ENCODE peak calls at places on chromosomes 1 and 21, in five cellular contexts. One of them, this sample, is unnamed.

GRCh38 chr1:235075955-235076308 is 52.7 kb downstream of the TOMM20 start:
- DNase-seq in GM10248: no peak
- DNase-seq in hepatocyte: no peak
- DNase-seq in ascending aorta: no peak
- DNase-seq in lower lobe of right lung: peak
- DNase-seq in this sample: no peak

GRCh38 chr1:7590426-7590790 is 180.7 kb upstream of the VAMP3 start:
- DNase-seq in ascending aorta: no peak
- DNase-seq in lower lobe of right lung: peak
- DNase-seq in hepatocyte: no peak
- DNase-seq in GM10248: no peak
- DNase-seq in this sample: no peak

GRCh38 chr1:72371259-72372035 is 89.1 kb upstream of the NEGR1 start:
- DNase-seq in hepatocyte: no peak
- DNase-seq in GM10248: no peak
- DNase-seq in ascending aorta: no peak
- DNase-seq in lower lobe of right lung: no peak
- DNase-seq in this sample: peak

GRCh38 chr1:182407724-182408123 is 7.3 kb upstream of the TEDDM1 start:
- DNase-seq in hepatocyte: no peak
- DNase-seq in ascending aorta: no peak
- DNase-seq in lower lobe of right lung: no peak
- DNase-seq in GM10248: no peak
- DNase-seq in this sample: no peak

GRCh38 chr1:187001198-187001904 is 172.6 kb downstream of the PLA2G4A start:
- DNase-seq in ascending aorta: no peak
- DNase-seq in GM10248: no peak
- DNase-seq in hepatocyte: no peak
- DNase-seq in lower lobe of right lung: no peak
- DNase-seq in this sample: peak

GRCh38 chr1:231192620-231193163 is 30.8 kb downstream of the TRIM67 start:
- DNase-seq in GM10248: no peak
- DNase-seq in ascending aorta: no peak
- DNase-seq in lower lobe of right lung: peak
- DNase-seq in hepatocyte: no peak
- DNase-seq in this sample: peak

GRCh38 chr1:52348704-52349301 is 17.2 kb downstream of the CC2D1B start:
- DNase-seq in lower lobe of right lung: no peak
- DNase-seq in hepatocyte: peak
- DNase-seq in ascending aorta: no peak
- DNase-seq in GM10248: no peak
- DNase-seq in this sample: no peak

GRCh38 chr1:191160837-191161236 is 683.2 kb upstream of the BRINP3 start:
- DNase-seq in lower lobe of right lung: no peak
- DNase-seq in hepatocyte: no peak
- DNase-seq in GM10248: no peak
- DNase-seq in ascending aorta: no peak
- DNase-seq in this sample: no peak

GRCh38 chr1:227451954-227452353 is 111.4 kb upstream of the ZNF678 start:
- DNase-seq in hepatocyte: no peak
- DNase-seq in GM10248: no peak
- DNase-seq in ascending aorta: no peak
- DNase-seq in lower lobe of right lung: no peak
- DNase-seq in this sample: no peak

GRCh38 chr1:22786719-22787489 is 76.3 kb downstream of the EPHB2 start:
- DNase-seq in GM10248: no peak
- DNase-seq in hepatocyte: no peak
- DNase-seq in ascending aorta: no peak
- DNase-seq in lower lobe of right lung: no peak
- DNase-seq in this sample: no peak

GRCh38 chr1:186208405-186209129 is 166.5 kb downstream of the TPR start:
- DNase-seq in ascending aorta: no peak
- DNase-seq in GM10248: no peak
- DNase-seq in hepatocyte: no peak
- DNase-seq in lower lobe of right lung: no peak
- DNase-seq in this sample: no peak

GRCh38 chr1:230592848-230593247 is 49.4 kb upstream of the COG2 start:
- DNase-seq in ascending aorta: no peak
- DNase-seq in hepatocyte: no peak
- DNase-seq in lower lobe of right lung: no peak
- DNase-seq in GM10248: no peak
- DNase-seq in this sample: no peak

GRCh38 chr1:60765204-60765603 is 317.2 kb upstream of the NFIA start:
- DNase-seq in GM10248: peak
- DNase-seq in lower lobe of right lung: no peak
- DNase-seq in hepatocyte: peak
- DNase-seq in ascending aorta: no peak
- DNase-seq in this sample: peak

GRCh38 chr1:121519042-121519755 is 334.4 kb downstream of the SRGAP2C start:
- DNase-seq in GM10248: no peak
- DNase-seq in hepatocyte: peak
- DNase-seq in lower lobe of right lung: peak
- DNase-seq in ascending aorta: peak
- DNase-seq in this sample: peak

GRCh38 chr1:78073441-78073840 is 27.7 kb downstream of the GIPC2 start:
- DNase-seq in hepatocyte: no peak
- DNase-seq in ascending aorta: no peak
- DNase-seq in GM10248: no peak
- DNase-seq in lower lobe of right lung: no peak
- DNase-seq in this sample: no peak

GRCh38 chr1:64699327-64699726 is 45.5 kb upstream of the RAVER2 start:
- DNase-seq in lower lobe of right lung: no peak
- DNase-seq in hepatocyte: no peak
- DNase-seq in ascending aorta: no peak
- DNase-seq in GM10248: no peak
- DNase-seq in this sample: no peak

GRCh38 chr1:45850017-45850416 is 46.6 kb downstream of the MAST2 start:
- DNase-seq in lower lobe of right lung: no peak
- DNase-seq in GM10248: no peak
- DNase-seq in hepatocyte: no peak
- DNase-seq in ascending aorta: no peak
- DNase-seq in this sample: no peak

GRCh38 chr1:40808909-40809308 is 25.3 kb downstream of the KCNQ4 start:
- DNase-seq in ascending aorta: no peak
- DNase-seq in hepatocyte: no peak
- DNase-seq in lower lobe of right lung: no peak
- DNase-seq in GM10248: no peak
- DNase-seq in this sample: no peak

GRCh38 chr1:185284106-185284505 is 32.9 kb downstream of the IVNS1ABP start:
- DNase-seq in lower lobe of right lung: no peak
- DNase-seq in ascending aorta: no peak
- DNase-seq in hepatocyte: peak
- DNase-seq in GM10248: no peak
- DNase-seq in this sample: no peak

GRCh38 chr1:230772457-230773395 is 25.5 kb downstream of the CAPN9 start:
- DNase-seq in GM10248: no peak
- DNase-seq in ascending aorta: no peak
- DNase-seq in lower lobe of right lung: no peak
- DNase-seq in hepatocyte: peak
- DNase-seq in this sample: peak

GRCh38 chr1:18926315-18927081 is 24.1 kb upstream of the ALDH4A1 start:
- DNase-seq in lower lobe of right lung: no peak
- DNase-seq in hepatocyte: peak
- DNase-seq in GM10248: peak
- DNase-seq in ascending aorta: peak
- DNase-seq in this sample: peak

GRCh38 chr1:169892819-169893644 is 664 bp downstream of the SCYL3 start:
- DNase-seq in lower lobe of right lung: peak
- DNase-seq in GM10248: no peak
- DNase-seq in hepatocyte: peak
- DNase-seq in ascending aorta: no peak
- DNase-seq in this sample: no peak

GRCh38 chr1:169103443-169103842 is 3.0 kb upstream of the ATP1B1 start:
- DNase-seq in lower lobe of right lung: peak
- DNase-seq in hepatocyte: peak
- DNase-seq in ascending aorta: no peak
- DNase-seq in GM10248: no peak
- DNase-seq in this sample: peak

GRCh38 chr1:28955930-28956552 is 41.7 kb downstream of the EPB41 start:
- DNase-seq in GM10248: no peak
- DNase-seq in ascending aorta: no peak
- DNase-seq in lower lobe of right lung: no peak
- DNase-seq in hepatocyte: no peak
- DNase-seq in this sample: no peak

GRCh38 chr21:41045534-41046268 is 122.3 kb upstream of the BACE2 start:
- DNase-seq in lower lobe of right lung: peak
- DNase-seq in GM10248: no peak
- DNase-seq in hepatocyte: peak
- DNase-seq in ascending aorta: no peak
- DNase-seq in this sample: peak

GRCh38 chr21:31873696-31874599 is 1.1 kb downstream of the HUNK start:
- DNase-seq in lower lobe of right lung: peak
- DNase-seq in hepatocyte: peak
- DNase-seq in ascending aorta: no peak
- DNase-seq in GM10248: peak
- DNase-seq in this sample: peak

GRCh38 chr1:66317156-66317543 is 216.8 kb upstream of the SGIP1 start:
- DNase-seq in lower lobe of right lung: no peak
- DNase-seq in hepatocyte: no peak
- DNase-seq in ascending aorta: no peak
- DNase-seq in GM10248: no peak
- DNase-seq in this sample: no peak

GRCh38 chr1:119115301-119115700 is 25.2 kb downstream of the WARS2 start:
- DNase-seq in hepatocyte: no peak
- DNase-seq in lower lobe of right lung: no peak
- DNase-seq in ascending aorta: no peak
- DNase-seq in GM10248: no peak
- DNase-seq in this sample: no peak

GRCh38 chr21:44872568-44873355 is 728 bp downstream of the PTTG1IP start:
- DNase-seq in ascending aorta: no peak
- DNase-seq in hepatocyte: peak
- DNase-seq in lower lobe of right lung: peak
- DNase-seq in GM10248: no peak
- DNase-seq in this sample: no peak

GRCh38 chr1:8560035-8560434 is 242.1 kb downstream of the SLC45A1 start:
- DNase-seq in GM10248: no peak
- DNase-seq in lower lobe of right lung: no peak
- DNase-seq in hepatocyte: no peak
- DNase-seq in ascending aorta: no peak
- DNase-seq in this sample: no peak

GRCh38 chr21:20425856-20426255 is 572.4 kb upstream of the NCAM2 start:
- DNase-seq in hepatocyte: no peak
- DNase-seq in ascending aorta: no peak
- DNase-seq in lower lobe of right lung: no peak
- DNase-seq in GM10248: no peak
- DNase-seq in this sample: no peak

GRCh38 chr1:93979718-93980319 is 70.6 kb upstream of the GCLM start:
- DNase-seq in hepatocyte: peak
- DNase-seq in GM10248: no peak
- DNase-seq in ascending aorta: no peak
- DNase-seq in lower lobe of right lung: no peak
- DNase-seq in this sample: no peak

GRCh38 chr1:31897534-31898100 is 40.6 kb downstream of the PTP4A2 start:
- DNase-seq in lower lobe of right lung: no peak
- DNase-seq in hepatocyte: no peak
- DNase-seq in ascending aorta: no peak
- DNase-seq in GM10248: no peak
- DNase-seq in this sample: no peak

GRCh38 chr1:159804924-159805323 is 2.8 kb downstream of the FCRL6 start:
- DNase-seq in lower lobe of right lung: no peak
- DNase-seq in GM10248: no peak
- DNase-seq in hepatocyte: no peak
- DNase-seq in ascending aorta: no peak
- DNase-seq in this sample: no peak

GRCh38 chr1:59298710-59299346 is 1.9 kb downstream of the FGGY start:
- DNase-seq in lower lobe of right lung: no peak
- DNase-seq in ascending aorta: no peak
- DNase-seq in GM10248: no peak
- DNase-seq in hepatocyte: peak
- DNase-seq in this sample: no peak

GRCh38 chr21:15207635-15208370 is 143.0 kb upstream of the NRIP1 start:
- DNase-seq in lower lobe of right lung: no peak
- DNase-seq in ascending aorta: no peak
- DNase-seq in hepatocyte: no peak
- DNase-seq in GM10248: no peak
- DNase-seq in this sample: no peak

GRCh38 chr1:151832318-151832984 is 849 bp upstream of the RORC start:
- DNase-seq in hepatocyte: peak
- DNase-seq in GM10248: no peak
- DNase-seq in ascending aorta: no peak
- DNase-seq in lower lobe of right lung: peak
- DNase-seq in this sample: peak

GRCh38 chr21:44653656-44654575 is 543 bp downstream of the KRTAP12-4 start:
- DNase-seq in hepatocyte: no peak
- DNase-seq in lower lobe of right lung: no peak
- DNase-seq in GM10248: no peak
- DNase-seq in ascending aorta: no peak
- DNase-seq in this sample: no peak

GRCh38 chr1:151342021-151342420 is 5.0 kb downstream of the RFX5 start:
- DNase-seq in ascending aorta: no peak
- DNase-seq in hepatocyte: no peak
- DNase-seq in GM10248: no peak
- DNase-seq in lower lobe of right lung: no peak
- DNase-seq in this sample: no peak

DNA sequence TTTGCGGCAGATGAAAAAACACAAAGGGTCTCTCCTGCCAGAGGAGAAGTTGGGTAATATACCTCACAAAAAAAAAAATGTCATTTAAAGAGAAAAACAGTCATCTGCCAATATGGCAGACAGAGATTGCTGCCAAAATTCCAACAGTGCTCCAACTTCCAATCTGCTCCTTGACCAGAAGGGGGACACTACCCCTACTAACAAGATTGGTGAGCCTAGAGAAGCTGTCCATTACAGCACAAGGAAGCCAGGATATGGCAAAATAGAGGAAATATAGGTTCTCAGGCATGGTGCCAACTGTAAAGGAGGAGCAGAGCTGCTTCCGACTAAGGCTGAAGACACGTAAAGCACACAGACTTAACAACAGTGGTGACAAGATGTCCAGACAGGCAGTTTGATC is 453.5 kb downstream of the TTLL7 start:
- DNase-seq in ascending aorta: no peak
- DNase-seq in hepatocyte: no peak
- DNase-seq in lower lobe of right lung: no peak
- DNase-seq in GM10248: no peak
- DNase-seq in this sample: no peak
- TF ChIP-seq CTCF in ascending aorta: no peak
- TF ChIP-seq CTCF in hepatocyte: no peak
- TF ChIP-seq CTCF in lower lobe of right lung: no peak
- TF ChIP-seq CTCF in GM10248: no peak
- TF ChIP-seq CTCF in this sample: no peak

GRCh38 chr1:88061106-88061829 is 622.8 kb upstream of the PKN2 start:
- DNase-seq in GM10248: peak
- DNase-seq in ascending aorta: no peak
- DNase-seq in hepatocyte: peak
- DNase-seq in lower lobe of right lung: no peak
- DNase-seq in this sample: peak
- TF ChIP-seq CTCF in GM10248: peak
- TF ChIP-seq CTCF in ascending aorta: peak
- TF ChIP-seq CTCF in hepatocyte: peak
- TF ChIP-seq CTCF in lower lobe of right lung: peak
- TF ChIP-seq CTCF in this sample: peak

GRCh38 chr1:225343618-225344017 is 84.2 kb downstream of the LBR start:
- DNase-seq in lower lobe of right lung: no peak
- DNase-seq in GM10248: no peak
- DNase-seq in ascending aorta: no peak
- DNase-seq in hepatocyte: no peak
- DNase-seq in this sample: no peak
- TF ChIP-seq CTCF in lower lobe of right lung: peak
- TF ChIP-seq CTCF in GM10248: peak
- TF ChIP-seq CTCF in ascending aorta: no peak
- TF ChIP-seq CTCF in hepatocyte: peak
- TF ChIP-seq CTCF in this sample: no peak

GRCh38 chr1:6141601-6142000 is 38.5 kb downstream of the CHD5 start:
- DNase-seq in hepatocyte: no peak
- DNase-seq in GM10248: peak
- DNase-seq in ascending aorta: no peak
- DNase-seq in lower lobe of right lung: no peak
- DNase-seq in this sample: peak
- TF ChIP-seq CTCF in hepatocyte: no peak
- TF ChIP-seq CTCF in GM10248: peak
- TF ChIP-seq CTCF in ascending aorta: no peak
- TF ChIP-seq CTCF in lower lobe of right lung: no peak
- TF ChIP-seq CTCF in this sample: no peak

This sample was measured in Calu3.